ENCODE peak calls at places on chromosomes 7 and 10, in nine cellular contexts. One of them, this sample, is unnamed.

GRCh38 chr10:72038458-72039001 is 49.8 kb downstream of the SPOCK2 start:
- DNase-seq in OCI-LY7: no peak
- DNase-seq in colonic mucosa: no peak
- DNase-seq in psoas muscle: no peak
- DNase-seq in WERI-Rb-1: no peak
- DNase-seq in transverse colon: no peak
- DNase-seq in GM23338: no peak
- DNase-seq in mammary epithelial cell: peak; percentile 58
- DNase-seq in brain microvascular endothelial cell: peak; percentile 16
- DNase-seq in this sample: no peak

GRCh38 chr10:23384364-23384763 is 39.8 kb upstream of the C10orf67 start:
- DNase-seq in OCI-LY7: no peak
- DNase-seq in colonic mucosa: no peak
- DNase-seq in psoas muscle: no peak
- DNase-seq in WERI-Rb-1: no peak
- DNase-seq in transverse colon: no peak
- DNase-seq in GM23338: no peak
- DNase-seq in mammary epithelial cell: peak; percentile 97
- DNase-seq in brain microvascular endothelial cell: peak; percentile 9
- DNase-seq in this sample: no peak

GRCh38 chr7:28354601-28355062 is 57.7 kb upstream of the CREB5 start:
- DNase-seq in OCI-LY7: no peak
- DNase-seq in colonic mucosa: no peak
- DNase-seq in psoas muscle: no peak
- DNase-seq in WERI-Rb-1: no peak
- DNase-seq in transverse colon: no peak
- DNase-seq in GM23338: peak; percentile 17
- DNase-seq in mammary epithelial cell: peak; percentile 97
- DNase-seq in brain microvascular endothelial cell: peak; percentile 82
- DNase-seq in this sample: no peak

GRCh38 chr7:71937840-71938371 is 474.2 kb downstream of the CALN1 start:
- DNase-seq in OCI-LY7: no peak
- DNase-seq in colonic mucosa: no peak
- DNase-seq in psoas muscle: no peak
- DNase-seq in WERI-Rb-1: no peak
- DNase-seq in transverse colon: no peak
- DNase-seq in GM23338: no peak
- DNase-seq in mammary epithelial cell: no peak
- DNase-seq in brain microvascular endothelial cell: no peak
- DNase-seq in this sample: no peak

GRCh38 chr7:99677646-99678045 is 2.1 kb downstream of the CYP3A5 start:
- DNase-seq in OCI-LY7: no peak
- DNase-seq in colonic mucosa: no peak
- DNase-seq in psoas muscle: no peak
- DNase-seq in WERI-Rb-1: no peak
- DNase-seq in transverse colon: no peak
- DNase-seq in GM23338: no peak
- DNase-seq in mammary epithelial cell: no peak
- DNase-seq in brain microvascular endothelial cell: no peak
- DNase-seq in this sample: no peak

GRCh38 chr10:59945590-59945989 is 39.2 kb upstream of the CCDC6 start:
- DNase-seq in OCI-LY7: no peak
- DNase-seq in colonic mucosa: no peak
- DNase-seq in psoas muscle: no peak
- DNase-seq in WERI-Rb-1: no peak
- DNase-seq in transverse colon: no peak
- DNase-seq in GM23338: no peak
- DNase-seq in mammary epithelial cell: no peak
- DNase-seq in brain microvascular endothelial cell: no peak
- DNase-seq in this sample: no peak

GRCh38 chr10:124995605-124996004 is 53.7 kb downstream of the ZRANB1 start:
- DNase-seq in OCI-LY7: no peak
- DNase-seq in colonic mucosa: no peak
- DNase-seq in psoas muscle: no peak
- DNase-seq in WERI-Rb-1: no peak
- DNase-seq in transverse colon: no peak
- DNase-seq in GM23338: no peak
- DNase-seq in mammary epithelial cell: no peak
- DNase-seq in brain microvascular endothelial cell: no peak
- DNase-seq in this sample: no peak

GRCh38 chr10:131901181-131901829 is 497 bp downstream of the PPP2R2D start:
- DNase-seq in OCI-LY7: peak; percentile 66
- DNase-seq in colonic mucosa: peak; percentile 49
- DNase-seq in psoas muscle: peak; percentile 74
- DNase-seq in WERI-Rb-1: no peak
- DNase-seq in transverse colon: peak; percentile 70
- DNase-seq in GM23338: peak; percentile 67
- DNase-seq in mammary epithelial cell: no peak
- DNase-seq in brain microvascular endothelial cell: no peak
- DNase-seq in this sample: peak; percentile 39

GRCh38 chr10:112961609-112962008 is 11.6 kb downstream of the TCF7L2 start:
- DNase-seq in OCI-LY7: no peak
- DNase-seq in colonic mucosa: no peak
- DNase-seq in psoas muscle: no peak
- DNase-seq in WERI-Rb-1: no peak
- DNase-seq in transverse colon: peak; percentile 36
- DNase-seq in GM23338: no peak
- DNase-seq in mammary epithelial cell: no peak
- DNase-seq in brain microvascular endothelial cell: no peak
- DNase-seq in this sample: no peak

GRCh38 chr7:2596636-2597635 is 34.9 kb upstream of the TTYH3 start:
- DNase-seq in OCI-LY7: no peak
- DNase-seq in colonic mucosa: no peak
- DNase-seq in psoas muscle: no peak
- DNase-seq in WERI-Rb-1: no peak
- DNase-seq in transverse colon: no peak
- DNase-seq in GM23338: no peak
- DNase-seq in mammary epithelial cell: no peak
- DNase-seq in brain microvascular endothelial cell: no peak
- DNase-seq in this sample: no peak

GRCh38 chr7:2594599-2594998 is 35.8 kb downstream of the IQCE start:
- DNase-seq in OCI-LY7: no peak
- DNase-seq in colonic mucosa: no peak
- DNase-seq in psoas muscle: no peak
- DNase-seq in WERI-Rb-1: no peak
- DNase-seq in transverse colon: no peak
- DNase-seq in GM23338: no peak
- DNase-seq in mammary epithelial cell: no peak
- DNase-seq in brain microvascular endothelial cell: no peak
- DNase-seq in this sample: no peak

GRCh38 chr7:2592375-2592865 is 33.6 kb downstream of the IQCE start:
- DNase-seq in OCI-LY7: no peak
- DNase-seq in colonic mucosa: no peak
- DNase-seq in psoas muscle: no peak
- DNase-seq in WERI-Rb-1: no peak
- DNase-seq in transverse colon: no peak
- DNase-seq in GM23338: no peak
- DNase-seq in mammary epithelial cell: no peak
- DNase-seq in brain microvascular endothelial cell: no peak
- DNase-seq in this sample: no peak

GRCh38 chr7:2595258-2595860 is 36.4 kb upstream of the TTYH3 start:
- DNase-seq in OCI-LY7: no peak
- DNase-seq in colonic mucosa: no peak
- DNase-seq in psoas muscle: no peak
- DNase-seq in WERI-Rb-1: no peak
- DNase-seq in transverse colon: no peak
- DNase-seq in GM23338: no peak
- DNase-seq in mammary epithelial cell: no peak
- DNase-seq in brain microvascular endothelial cell: no peak
- DNase-seq in this sample: no peak

GRCh38 chr7:2593036-2593727 is 34.4 kb downstream of the IQCE start:
- DNase-seq in OCI-LY7: no peak
- DNase-seq in colonic mucosa: no peak
- DNase-seq in psoas muscle: no peak
- DNase-seq in WERI-Rb-1: no peak
- DNase-seq in transverse colon: no peak
- DNase-seq in GM23338: no peak
- DNase-seq in mammary epithelial cell: no peak
- DNase-seq in brain microvascular endothelial cell: no peak
- DNase-seq in this sample: no peak
- H3K36me3 ChIP-seq in OCI-LY7: no peaks in the 10 kb centered on the region
- H3K36me3 ChIP-seq in colonic mucosa: no peaks in the 10 kb centered on the region
- H3K36me3 ChIP-seq in psoas muscle: peaks cover 61% of the 10 kb centered on the region
- H3K36me3 ChIP-seq in WERI-Rb-1: peaks cover 42% of the 10 kb centered on the region
- H3K36me3 ChIP-seq in transverse colon: no peaks in the 10 kb centered on the region
- H3K36me3 ChIP-seq in GM23338: no peaks in the 10 kb centered on the region
- H3K36me3 ChIP-seq in mammary epithelial cell: peaks cover 4% of the 10 kb centered on the region
- H3K36me3 ChIP-seq in brain microvascular endothelial cell: peaks cover 8% of the 10 kb centered on the region
- H3K36me3 ChIP-seq in this sample: no peaks in the 10 kb centered on the region

GRCh38 chr7:70829221-70830059 is 302.5 kb upstream of the GALNT17 start:
- DNase-seq in OCI-LY7: peak; percentile 71
- DNase-seq in colonic mucosa: peak; percentile 64
- DNase-seq in psoas muscle: peak; percentile 74
- DNase-seq in WERI-Rb-1: peak; percentile 64
- DNase-seq in transverse colon: peak; percentile 60
- DNase-seq in GM23338: peak; percentile 84
- DNase-seq in mammary epithelial cell: peak; percentile 25
- DNase-seq in brain microvascular endothelial cell: peak; percentile 67
- DNase-seq in this sample: peak; percentile 30
- H3K4me3 ChIP-seq in OCI-LY7: no peak overlapping the region
- H3K4me3 ChIP-seq in colonic mucosa: no peak overlapping the region
- H3K4me3 ChIP-seq in psoas muscle: no peak overlapping the region
- H3K4me3 ChIP-seq in WERI-Rb-1: peak overlapping the region; percentile 9
- H3K4me3 ChIP-seq in transverse colon: no peak overlapping the region
- H3K4me3 ChIP-seq in GM23338: peak overlapping the region; percentile 16
- H3K4me3 ChIP-seq in mammary epithelial cell: no peak overlapping the region
- H3K4me3 ChIP-seq in brain microvascular endothelial cell: peak overlapping the region; percentile 30
- H3K4me3 ChIP-seq in this sample: peak overlapping the region; percentile 13

DNA sequence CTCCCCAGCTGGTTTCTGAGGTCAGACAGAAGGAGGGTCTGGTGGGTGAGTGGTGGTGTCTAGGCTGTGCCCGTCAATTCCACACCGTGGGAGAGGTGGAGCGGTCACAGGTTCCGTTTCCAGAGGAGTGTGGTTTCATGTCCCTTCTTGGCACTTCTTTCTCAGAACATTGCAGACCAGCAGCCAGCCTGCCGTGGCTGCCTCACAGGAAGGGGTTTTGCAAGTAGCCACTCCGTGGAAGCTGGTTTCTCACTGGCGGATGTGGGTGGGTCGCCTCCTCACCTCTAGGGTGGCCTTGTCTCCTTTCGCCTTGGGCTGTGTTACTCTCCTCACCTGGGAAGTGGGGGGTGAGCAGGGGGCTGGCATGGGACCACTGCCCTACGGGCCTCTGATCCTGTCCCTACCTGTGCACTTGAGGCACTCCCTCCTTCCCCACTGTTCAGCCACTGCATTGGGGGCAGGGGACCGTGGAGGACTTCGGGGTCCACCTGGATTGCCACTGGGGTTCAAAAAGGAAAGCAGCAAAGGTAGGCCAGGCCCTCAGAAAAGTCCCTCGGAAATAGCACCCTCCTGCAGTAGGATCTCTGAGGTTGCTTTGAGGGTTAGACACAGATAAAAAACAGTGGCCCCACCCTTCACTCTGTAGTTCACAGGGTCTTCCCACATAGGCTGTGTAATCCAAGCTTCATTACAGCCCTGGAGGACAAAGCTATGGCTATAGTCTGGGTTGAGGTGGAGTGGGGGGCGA is 33.9 kb downstream of the TSPAN14 start:
- DNase-seq in OCI-LY7: no peak
- DNase-seq in colonic mucosa: no peak
- DNase-seq in psoas muscle: peak; percentile 64
- DNase-seq in WERI-Rb-1: no peak
- DNase-seq in transverse colon: peak; percentile 51
- DNase-seq in GM23338: no peak
- DNase-seq in mammary epithelial cell: no peak
- DNase-seq in brain microvascular endothelial cell: no peak
- DNase-seq in this sample: peak; percentile 61
- H3K36me3 ChIP-seq in OCI-LY7: peaks cover 49% of the 10 kb centered on the region
- H3K36me3 ChIP-seq in colonic mucosa: no peaks in the 10 kb centered on the region
- H3K36me3 ChIP-seq in psoas muscle: peaks cover 33% of the 10 kb centered on the region
- H3K36me3 ChIP-seq in WERI-Rb-1: peaks cover 31% of the 10 kb centered on the region
- H3K36me3 ChIP-seq in transverse colon: no peaks in the 10 kb centered on the region
- H3K36me3 ChIP-seq in GM23338: no peaks in the 10 kb centered on the region
- H3K36me3 ChIP-seq in mammary epithelial cell: peaks cover 7% of the 10 kb centered on the region
- H3K36me3 ChIP-seq in brain microvascular endothelial cell: peaks cover 27% of the 10 kb centered on the region
- H3K36me3 ChIP-seq in this sample: peaks cover 32% of the 10 kb centered on the region

GRCh38 chr7:108094933-108095710 is 35.0 kb downstream of the LAMB4 start:
- DNase-seq in OCI-LY7: peak; percentile 8
- DNase-seq in colonic mucosa: peak; percentile 77
- DNase-seq in psoas muscle: no peak
- DNase-seq in WERI-Rb-1: no peak
- DNase-seq in transverse colon: peak; percentile 65
- DNase-seq in GM23338: no peak
- DNase-seq in mammary epithelial cell: peak; percentile 93
- DNase-seq in brain microvascular endothelial cell: peak; percentile 89
- DNase-seq in this sample: no peak
- H3K4me3 ChIP-seq in OCI-LY7: no peak overlapping the region
- H3K4me3 ChIP-seq in colonic mucosa: no peak overlapping the region
- H3K4me3 ChIP-seq in psoas muscle: peak overlapping the region; percentile 34
- H3K4me3 ChIP-seq in WERI-Rb-1: no peak overlapping the region
- H3K4me3 ChIP-seq in transverse colon: no peak overlapping the region
- H3K4me3 ChIP-seq in GM23338: no peak overlapping the region
- H3K4me3 ChIP-seq in mammary epithelial cell: no peak overlapping the region
- H3K4me3 ChIP-seq in brain microvascular endothelial cell: peak overlapping the region; percentile 12
- H3K4me3 ChIP-seq in this sample: no peak overlapping the region

GRCh38 chr10:28157379-28157778 is 145.5 kb downstream of the MPP7 start:
- DNase-seq in OCI-LY7: no peak
- DNase-seq in colonic mucosa: no peak
- DNase-seq in psoas muscle: no peak
- DNase-seq in WERI-Rb-1: no peak
- DNase-seq in transverse colon: no peak
- DNase-seq in GM23338: no peak
- DNase-seq in mammary epithelial cell: no peak
- DNase-seq in brain microvascular endothelial cell: no peak
- DNase-seq in this sample: no peak
- H3K36me3 ChIP-seq in OCI-LY7: no peaks in the 10 kb centered on the region
- H3K36me3 ChIP-seq in colonic mucosa: no peaks in the 10 kb centered on the region
- H3K36me3 ChIP-seq in psoas muscle: no peaks in the 10 kb centered on the region
- H3K36me3 ChIP-seq in WERI-Rb-1: no peaks in the 10 kb centered on the region
- H3K36me3 ChIP-seq in transverse colon: no peaks in the 10 kb centered on the region
- H3K36me3 ChIP-seq in GM23338: no peaks in the 10 kb centered on the region
- H3K36me3 ChIP-seq in mammary epithelial cell: no peaks in the 10 kb centered on the region
- H3K36me3 ChIP-seq in brain microvascular endothelial cell: no peaks in the 10 kb centered on the region
- H3K36me3 ChIP-seq in this sample: no peaks in the 10 kb centered on the region

GRCh38 chr10:34781709-34782108 is 33.4 kb downstream of the PARD3 start:
- DNase-seq in OCI-LY7: no peak
- DNase-seq in colonic mucosa: no peak
- DNase-seq in psoas muscle: no peak
- DNase-seq in WERI-Rb-1: no peak
- DNase-seq in transverse colon: no peak
- DNase-seq in GM23338: no peak
- DNase-seq in mammary epithelial cell: no peak
- DNase-seq in brain microvascular endothelial cell: no peak
- DNase-seq in this sample: no peak
- H3K4me3 ChIP-seq in OCI-LY7: no peak overlapping the region
- H3K4me3 ChIP-seq in colonic mucosa: no peak overlapping the region
- H3K4me3 ChIP-seq in psoas muscle: no peak overlapping the region
- H3K4me3 ChIP-seq in WERI-Rb-1: no peak overlapping the region
- H3K4me3 ChIP-seq in transverse colon: no peak overlapping the region
- H3K4me3 ChIP-seq in GM23338: no peak overlapping the region
- H3K4me3 ChIP-seq in mammary epithelial cell: no peak overlapping the region
- H3K4me3 ChIP-seq in brain microvascular endothelial cell: no peak overlapping the region
- H3K4me3 ChIP-seq in this sample: no peak overlapping the region